ENCODE peak calls at places on chromosomes 2 and 18, in five cellular contexts. One of them, this sample, is unnamed.
A peak's percentile ranks its signal among the peaks of the same experiment; 100 is the strongest.

GRCh38 chr2:33069894-33070651 is 123.3 kb downstream of the LTBP1 start:
- DNase-seq in neural progenitor cell: no peak
- DNase-seq in breast epithelium: peak; percentile 67
- DNase-seq in GM13977: no peak
- DNase-seq in endodermal cell: no peak
- DNase-seq in this sample: no peak

GRCh38 chr2:10688921-10689807 is 611 bp downstream of the NOL10 start:
- DNase-seq in neural progenitor cell: no peak
- DNase-seq in breast epithelium: no peak
- DNase-seq in GM13977: peak; percentile 24
- DNase-seq in endodermal cell: no peak
- DNase-seq in this sample: no peak

GRCh38 chr18:59846814-59847490 is 52.8 kb upstream of the PMAIP1 start:
- DNase-seq in neural progenitor cell: no peak
- DNase-seq in breast epithelium: no peak
- DNase-seq in GM13977: peak; percentile 80
- DNase-seq in endodermal cell: peak; percentile 66
- DNase-seq in this sample: no peak

GRCh38 chr18:63318882-63319382 is 637 bp downstream of the BCL2 start:
- DNase-seq in neural progenitor cell: no peak
- DNase-seq in breast epithelium: no peak
- DNase-seq in GM13977: no peak
- DNase-seq in endodermal cell: no peak
- DNase-seq in this sample: no peak

GRCh38 chr2:74373189-74373588 is 6.9 kb downstream of the DCTN1 start:
- DNase-seq in neural progenitor cell: peak; percentile 14
- DNase-seq in breast epithelium: no peak
- DNase-seq in GM13977: no peak
- DNase-seq in endodermal cell: peak; percentile 64
- DNase-seq in this sample: no peak

GRCh38 chr2:235398321-235398720 is 95.5 kb upstream of the AGAP1 start:
- DNase-seq in neural progenitor cell: no peak
- DNase-seq in breast epithelium: no peak
- DNase-seq in GM13977: no peak
- DNase-seq in endodermal cell: no peak
- DNase-seq in this sample: no peak

GRCh38 chr18:10140461-10140911 is 226.7 kb downstream of the VAPA start:
- DNase-seq in neural progenitor cell: no peak
- DNase-seq in breast epithelium: no peak
- DNase-seq in GM13977: no peak
- DNase-seq in endodermal cell: no peak
- DNase-seq in this sample: no peak

GRCh38 chr2:86393521-86394490 is 47.4 kb upstream of the KDM3A start:
- DNase-seq in neural progenitor cell: no peak
- DNase-seq in breast epithelium: no peak
- DNase-seq in GM13977: no peak
- DNase-seq in endodermal cell: no peak
- DNase-seq in this sample: no peak

GRCh38 chr2:196263181-196263747 is 91.9 kb upstream of the STK17B start:
- DNase-seq in neural progenitor cell: no peak
- DNase-seq in breast epithelium: peak; percentile 26
- DNase-seq in GM13977: no peak
- DNase-seq in endodermal cell: no peak
- DNase-seq in this sample: no peak

DNA sequence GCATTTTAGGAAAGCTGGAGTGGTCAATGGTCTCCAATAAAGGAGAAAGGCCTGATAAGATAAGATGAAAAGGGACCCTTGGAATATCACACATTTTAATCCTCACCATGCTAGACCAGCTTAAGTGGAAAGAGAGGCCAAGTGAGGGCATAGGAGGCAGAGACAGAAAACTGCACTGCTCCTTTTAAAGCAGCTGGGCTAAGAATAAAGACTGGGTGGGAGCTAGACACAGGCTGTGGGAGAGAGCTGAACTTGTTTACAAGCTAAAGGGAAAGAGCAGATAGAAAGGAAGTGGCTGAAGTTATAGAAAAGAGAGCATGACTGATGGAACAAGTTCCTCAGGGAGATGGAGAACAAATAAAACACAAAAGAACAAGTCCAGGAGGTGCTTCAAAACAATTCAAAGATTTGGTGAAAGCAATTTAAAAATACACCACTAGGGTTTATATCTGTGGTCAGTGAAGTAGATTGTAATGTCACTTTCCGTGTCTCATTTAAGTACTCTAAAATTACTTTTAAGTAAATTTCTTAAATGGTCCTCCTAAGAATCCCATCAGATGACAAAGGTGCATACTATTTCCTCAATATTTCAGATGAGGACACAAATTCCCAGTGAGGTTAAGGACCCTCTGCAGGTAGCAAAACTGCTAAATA is 7.5 kb downstream of the COL5A2 start:
- DNase-seq in neural progenitor cell: no peak
- DNase-seq in breast epithelium: no peak
- DNase-seq in GM13977: no peak
- DNase-seq in endodermal cell: no peak
- DNase-seq in this sample: no peak
- TF ChIP-seq CTCF in neural progenitor cell: no peak
- TF ChIP-seq CTCF in breast epithelium: no peak
- TF ChIP-seq CTCF in GM13977: no peak
- TF ChIP-seq CTCF in endodermal cell: peak; percentile 56
- TF ChIP-seq CTCF in this sample: no peak

GRCh38 chr18:69839989-69840388 is 107.7 kb downstream of the CD226 start:
- DNase-seq in neural progenitor cell: no peak
- DNase-seq in breast epithelium: no peak
- DNase-seq in GM13977: no peak
- DNase-seq in endodermal cell: no peak
- DNase-seq in this sample: no peak

GRCh38 chr18:69840445-69840844 is 107.2 kb downstream of the CD226 start:
- DNase-seq in neural progenitor cell: no peak
- DNase-seq in breast epithelium: no peak
- DNase-seq in GM13977: no peak
- DNase-seq in endodermal cell: no peak
- DNase-seq in this sample: no peak

GRCh38 chr18:69843047-69843446 is 104.6 kb downstream of the CD226 start:
- DNase-seq in neural progenitor cell: no peak
- DNase-seq in breast epithelium: no peak
- DNase-seq in GM13977: no peak
- DNase-seq in endodermal cell: no peak
- DNase-seq in this sample: no peak

GRCh38 chr18:69844656-69845055 is 103.0 kb downstream of the CD226 start:
- DNase-seq in neural progenitor cell: no peak
- DNase-seq in breast epithelium: no peak
- DNase-seq in GM13977: no peak
- DNase-seq in endodermal cell: no peak
- DNase-seq in this sample: no peak

GRCh38 chr18:69845588-69846506 is 101.8 kb downstream of the CD226 start:
- DNase-seq in neural progenitor cell: no peak
- DNase-seq in breast epithelium: no peak
- DNase-seq in GM13977: no peak
- DNase-seq in endodermal cell: no peak
- DNase-seq in this sample: no peak
- TF ChIP-seq CTCF in neural progenitor cell: no peak
- TF ChIP-seq CTCF in breast epithelium: no peak
- TF ChIP-seq CTCF in GM13977: peak; percentile 2
- TF ChIP-seq CTCF in endodermal cell: peak; percentile 58
- TF ChIP-seq CTCF in this sample: no peak

DNA sequence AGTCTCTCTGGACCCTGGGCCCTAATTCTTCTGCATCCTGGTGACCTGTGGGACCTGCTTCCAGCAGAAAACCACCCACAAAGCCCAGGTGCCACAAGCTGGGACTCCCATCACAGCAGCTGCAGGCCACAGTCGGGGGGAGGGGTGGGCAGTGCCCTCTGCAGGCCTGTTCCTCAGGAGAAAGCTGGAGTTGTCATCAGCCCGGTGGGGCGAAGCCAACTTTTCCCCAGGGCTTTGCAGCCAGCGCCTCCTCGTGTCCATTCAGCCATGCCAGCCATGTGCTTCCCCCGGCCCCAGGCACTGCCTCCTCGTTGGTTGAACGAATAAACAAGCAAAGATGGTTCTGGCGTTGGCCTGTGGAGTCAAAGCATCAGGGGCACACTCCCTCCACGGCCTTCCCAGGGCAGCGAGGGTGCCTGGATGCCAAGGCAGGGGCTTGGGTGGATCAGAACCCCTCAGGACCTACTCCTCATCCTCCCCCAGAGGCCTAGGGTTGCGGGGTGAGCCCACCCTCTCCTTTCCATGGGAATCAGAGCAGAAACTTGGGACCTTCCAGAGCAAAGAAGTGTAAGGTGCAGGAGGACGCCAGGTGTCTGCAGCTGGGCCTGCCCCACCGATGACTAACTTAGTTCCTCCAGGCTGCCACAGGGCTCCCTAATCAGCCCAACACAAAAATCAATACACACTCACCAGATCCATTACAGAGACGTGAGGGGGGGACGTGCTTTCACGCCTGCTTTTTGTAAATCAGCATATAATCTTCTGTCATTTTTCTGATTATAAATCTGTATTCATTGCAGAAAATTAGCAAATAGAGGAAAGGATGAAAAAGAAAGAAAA is 75.7 kb upstream of the RAB6C start:
- DNase-seq in neural progenitor cell: peak; percentile 57
- DNase-seq in breast epithelium: no peak
- DNase-seq in GM13977: no peak
- DNase-seq in endodermal cell: peak; percentile 88
- DNase-seq in this sample: no peak
- TF ChIP-seq CTCF in neural progenitor cell: peak; percentile 47
- TF ChIP-seq CTCF in breast epithelium: no peak
- TF ChIP-seq CTCF in GM13977: no peak
- TF ChIP-seq CTCF in endodermal cell: peak; percentile 60
- TF ChIP-seq CTCF in this sample: no peak

GRCh38 chr2:181685150-181685688 is 4.9 kb upstream of the NEUROD1 start:
- DNase-seq in neural progenitor cell: peak; percentile 68
- DNase-seq in breast epithelium: no peak
- DNase-seq in GM13977: no peak
- DNase-seq in endodermal cell: peak; percentile 77
- DNase-seq in this sample: no peak
- TF ChIP-seq CTCF in neural progenitor cell: no peak
- TF ChIP-seq CTCF in breast epithelium: no peak
- TF ChIP-seq CTCF in GM13977: no peak
- TF ChIP-seq CTCF in endodermal cell: no peak
- TF ChIP-seq CTCF in this sample: no peak

GRCh38 chr2:177243476-177243875 is 21.1 kb downstream of the NFE2L2 start:
- DNase-seq in neural progenitor cell: no peak
- DNase-seq in breast epithelium: no peak
- DNase-seq in GM13977: no peak
- DNase-seq in endodermal cell: no peak
- DNase-seq in this sample: no peak
- TF ChIP-seq CTCF in neural progenitor cell: no peak
- TF ChIP-seq CTCF in breast epithelium: no peak
- TF ChIP-seq CTCF in GM13977: no peak
- TF ChIP-seq CTCF in endodermal cell: no peak
- TF ChIP-seq CTCF in this sample: no peak